ENCODE peak calls at places on chromosome 1, in four cellular contexts. One of them, this sample, is unnamed.

GRCh38 chr1:113320972-113321680 is 69.2 kb upstream of the MAGI3 start:
- DNase-seq in SK-N-SH: no peak
- DNase-seq in K562: no peak
- DNase-seq in WTC11: no peak
- DNase-seq in this sample: no peak

GRCh38 chr1:51527144-51527543 is 8.1 kb upstream of the EPS15 start:
- DNase-seq in WTC11: no peak
- DNase-seq in SK-N-SH: no peak
- DNase-seq in K562: no peak
- DNase-seq in this sample: no peak

GRCh38 chr1:161849518-161849917 is 83.4 kb downstream of the ATF6 start:
- DNase-seq in SK-N-SH: no peak
- DNase-seq in WTC11: no peak
- DNase-seq in K562: no peak
- DNase-seq in this sample: no peak

GRCh38 chr1:211326528-211327340 is at the start of gene TRAF5:
- DNase-seq in SK-N-SH: peak; percentile 89
- DNase-seq in K562: peak; percentile 80
- DNase-seq in WTC11: peak; percentile 65
- DNase-seq in this sample: peak; percentile 82

GRCh38 chr1:154809436-154810413 is 60.4 kb downstream of the KCNN3 start:
- DNase-seq in WTC11: no peak
- DNase-seq in K562: no peak
- DNase-seq in SK-N-SH: no peak
- DNase-seq in this sample: no peak

GRCh38 chr1:228017356-228018124 is 10.7 kb downstream of the WNT3A start:
- DNase-seq in WTC11: no peak
- DNase-seq in SK-N-SH: no peak
- DNase-seq in K562: no peak
- DNase-seq in this sample: no peak

GRCh38 chr1:168621356-168621755 is 45.0 kb downstream of the XCL1 start:
- DNase-seq in WTC11: no peak
- DNase-seq in SK-N-SH: no peak
- DNase-seq in K562: no peak
- DNase-seq in this sample: no peak

GRCh38 chr1:64581786-64582185 is 111.9 kb downstream of the CACHD1 start:
- DNase-seq in SK-N-SH: no peak
- DNase-seq in K562: no peak
- DNase-seq in WTC11: no peak
- DNase-seq in this sample: no peak

GRCh38 chr1:68363346-68363745 is 86.4 kb downstream of the RPE65 start:
- DNase-seq in WTC11: no peak
- DNase-seq in SK-N-SH: no peak
- DNase-seq in K562: no peak
- DNase-seq in this sample: no peak

GRCh38 chr1:153793261-153793972 is 18.2 kb downstream of the SLC27A3 start:
- DNase-seq in K562: no peak
- DNase-seq in SK-N-SH: no peak
- DNase-seq in WTC11: peak; percentile 15
- DNase-seq in this sample: no peak

GRCh38 chr1:118934706-118935105 is 53.4 kb downstream of the TBX15 start:
- DNase-seq in K562: no peak
- DNase-seq in SK-N-SH: no peak
- DNase-seq in WTC11: no peak
- DNase-seq in this sample: no peak

GRCh38 chr1:118184737-118185082 is 318 bp downstream of the SPAG17 start:
- DNase-seq in K562: peak; percentile 25
- DNase-seq in SK-N-SH: no peak
- DNase-seq in WTC11: peak; percentile 18
- DNase-seq in this sample: no peak

GRCh38 chr1:109075531-109076490 is at the start of gene TAF13:
- DNase-seq in WTC11: peak; percentile 92
- DNase-seq in K562: peak; percentile 95
- DNase-seq in SK-N-SH: peak; percentile 96
- DNase-seq in this sample: peak; percentile 82

GRCh38 chr1:226655251-226656163 is 83.6 kb downstream of the ITPKB start:
- DNase-seq in K562: no peak
- DNase-seq in WTC11: peak; percentile 52
- DNase-seq in SK-N-SH: no peak
- DNase-seq in this sample: no peak

GRCh38 chr1:151060241-151061011 is at the start of gene MLLT11:
- DNase-seq in SK-N-SH: peak; percentile 86
- DNase-seq in WTC11: peak; percentile 79
- DNase-seq in K562: peak; percentile 49
- DNase-seq in this sample: peak; percentile 76

GRCh38 chr1:17877896-17878295 is 122.8 kb downstream of the ACTL8 start:
- DNase-seq in SK-N-SH: no peak
- DNase-seq in K562: no peak
- DNase-seq in WTC11: no peak
- DNase-seq in this sample: no peak

GRCh38 chr1:32768110-32768857 is 48.9 kb downstream of the YARS1 start:
- DNase-seq in WTC11: no peak
- DNase-seq in K562: no peak
- DNase-seq in SK-N-SH: no peak
- DNase-seq in this sample: no peak

GRCh38 chr1:208242829-208243521 is 1.2 kb downstream of the PLXNA2 start:
- DNase-seq in WTC11: peak; percentile 42
- DNase-seq in K562: peak; percentile 47
- DNase-seq in SK-N-SH: peak; percentile 75
- DNase-seq in this sample: no peak

GRCh38 chr1:179302076-179302475 is 8.5 kb downstream of the SOAT1 start:
- DNase-seq in K562: no peak
- DNase-seq in WTC11: no peak
- DNase-seq in SK-N-SH: no peak
- DNase-seq in this sample: no peak
- TF ChIP-seq TEAD4 in K562: no peak
- TF ChIP-seq TEAD4 in WTC11: no peak
- TF ChIP-seq TEAD4 in SK-N-SH: no peak
- TF ChIP-seq TEAD4 in this sample: no peak

DNA sequence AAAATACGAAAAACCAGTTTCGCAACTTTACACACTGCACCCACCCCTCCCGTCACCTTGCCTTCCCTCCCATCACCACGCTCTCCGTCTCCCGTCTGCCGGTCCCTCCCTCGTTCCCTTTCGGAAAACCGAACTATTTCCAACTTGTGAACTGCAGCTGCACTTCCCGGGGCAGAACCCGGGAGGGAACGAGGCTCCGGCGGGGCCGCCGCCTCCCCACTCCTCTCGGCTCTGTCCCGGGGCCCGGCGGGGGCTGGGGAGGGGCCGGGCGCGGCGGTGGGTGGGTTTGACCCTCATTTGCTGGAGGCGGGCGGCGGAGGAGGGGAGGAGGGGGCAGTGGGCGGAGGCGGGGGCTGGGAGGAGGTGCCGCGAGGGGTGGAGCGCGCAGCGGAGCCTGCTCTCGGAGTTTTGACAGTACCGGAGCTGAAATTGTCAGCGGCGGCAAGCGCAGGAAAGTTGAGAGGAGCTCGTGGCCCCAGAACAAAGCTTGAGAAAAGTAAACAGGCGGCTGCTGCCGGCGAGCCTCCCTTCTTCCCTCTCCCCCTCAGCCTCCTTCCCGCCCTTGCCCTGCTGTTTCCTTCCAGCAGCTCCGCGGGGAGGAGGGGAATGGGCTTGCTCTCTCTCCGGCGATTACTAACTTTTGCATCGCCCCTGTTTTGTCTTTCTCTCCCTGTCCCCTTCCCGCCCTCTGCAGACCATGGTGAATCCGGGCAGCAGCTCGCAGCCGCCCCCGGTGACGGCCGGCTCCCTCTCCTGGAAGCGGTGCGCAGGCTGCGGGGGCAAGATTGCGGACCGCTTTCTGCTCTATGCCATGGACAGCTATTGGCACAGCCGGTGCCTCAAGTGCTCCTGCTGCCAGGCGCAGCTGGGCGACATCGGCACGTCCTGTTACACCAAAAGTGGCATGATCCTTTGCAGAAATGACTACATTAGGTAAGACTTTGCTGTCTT is 2.9 kb downstream of the LMO4 start:
- DNase-seq in WTC11: peak; percentile 86
- DNase-seq in SK-N-SH: peak; percentile 54
- DNase-seq in K562: peak; percentile 72
- DNase-seq in this sample: peak; percentile 77
- TF ChIP-seq TEAD4 in WTC11: no peak
- TF ChIP-seq TEAD4 in SK-N-SH: no peak
- TF ChIP-seq TEAD4 in K562: no peak
- TF ChIP-seq TEAD4 in this sample: peak; percentile 53

DNA sequence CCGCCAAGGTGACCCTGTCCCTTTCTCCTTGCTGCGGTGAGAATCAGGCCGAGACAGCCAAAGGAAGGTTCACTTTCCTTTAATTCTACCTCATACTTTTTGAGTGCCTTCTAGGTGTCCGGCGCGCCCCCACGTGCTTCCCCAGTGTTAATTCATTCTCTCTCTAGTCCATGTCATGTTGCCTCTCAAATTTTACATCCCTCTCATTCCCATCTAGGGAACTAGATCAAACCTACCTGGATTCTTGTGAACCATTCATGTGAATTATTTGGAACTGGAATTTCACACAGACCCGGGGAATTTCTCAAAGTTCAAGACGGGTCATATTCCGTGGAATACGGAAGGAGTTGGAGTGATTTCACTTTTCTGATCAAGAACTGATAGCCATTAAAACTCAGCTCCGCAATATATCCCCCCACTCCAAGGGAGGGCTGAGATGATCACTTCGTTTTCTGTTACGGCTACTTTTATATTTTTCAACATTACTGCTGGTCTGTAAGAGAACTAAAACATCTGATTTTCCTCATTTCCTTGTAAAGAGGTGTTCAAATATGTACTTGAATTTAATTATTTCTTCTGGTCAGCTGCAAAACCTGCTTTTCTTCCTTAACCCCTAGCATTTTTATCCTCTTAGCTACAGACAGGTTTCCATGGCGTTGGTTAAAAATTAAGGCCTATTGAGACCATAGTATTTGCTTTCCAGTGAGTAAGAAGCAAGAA is 1.0 kb upstream of the ENO1 start:
- DNase-seq in SK-N-SH: no peak
- DNase-seq in K562: no peak
- DNase-seq in WTC11: no peak
- DNase-seq in this sample: no peak
- TF ChIP-seq TEAD4 in SK-N-SH: no peak
- TF ChIP-seq TEAD4 in K562: no peak
- TF ChIP-seq TEAD4 in WTC11: no peak
- TF ChIP-seq TEAD4 in this sample: no peak

GRCh38 chr1:240417317-240417716 is 194.6 kb downstream of the GREM2 start:
- DNase-seq in K562: no peak
- DNase-seq in WTC11: no peak
- DNase-seq in SK-N-SH: peak; percentile 11
- DNase-seq in this sample: no peak
- TF ChIP-seq TEAD4 in K562: no peak
- TF ChIP-seq TEAD4 in WTC11: no peak
- TF ChIP-seq TEAD4 in SK-N-SH: no peak
- TF ChIP-seq TEAD4 in this sample: no peak

DNA sequence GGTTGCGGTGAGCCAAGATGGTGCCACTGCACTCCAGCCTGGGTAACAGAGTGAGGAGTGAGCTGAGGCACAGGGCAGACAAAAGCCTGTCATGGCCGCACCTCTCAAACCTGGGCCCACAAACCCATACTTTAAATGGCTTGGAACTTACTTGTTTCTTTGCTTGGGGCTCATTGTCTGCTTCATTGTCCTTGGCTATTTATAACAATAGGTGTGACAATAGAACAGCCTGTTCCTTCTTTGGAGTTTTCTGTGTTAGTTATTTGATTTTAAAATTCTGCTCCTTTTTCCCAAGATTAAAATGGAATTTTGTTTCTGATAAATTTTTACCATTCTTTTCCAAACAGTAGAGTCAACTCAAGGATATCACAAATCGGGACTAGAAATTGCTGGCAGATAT is 94.7 kb downstream of the PBX1 start:
- DNase-seq in SK-N-SH: no peak
- DNase-seq in K562: no peak
- DNase-seq in WTC11: no peak
- DNase-seq in this sample: no peak
- TF ChIP-seq TEAD4 in SK-N-SH: no peak
- TF ChIP-seq TEAD4 in K562: no peak
- TF ChIP-seq TEAD4 in WTC11: no peak
- TF ChIP-seq TEAD4 in this sample: no peak

GRCh38 chr1:84698151-84698651 is 7.9 kb upstream of the SSX2IP start:
- DNase-seq in WTC11: no peak
- DNase-seq in SK-N-SH: no peak
- DNase-seq in K562: no peak
- DNase-seq in this sample: no peak
- TF ChIP-seq TEAD4 in WTC11: no peak
- TF ChIP-seq TEAD4 in SK-N-SH: peak; percentile 70
- TF ChIP-seq TEAD4 in K562: no peak
- TF ChIP-seq TEAD4 in this sample: no peak

DNA sequence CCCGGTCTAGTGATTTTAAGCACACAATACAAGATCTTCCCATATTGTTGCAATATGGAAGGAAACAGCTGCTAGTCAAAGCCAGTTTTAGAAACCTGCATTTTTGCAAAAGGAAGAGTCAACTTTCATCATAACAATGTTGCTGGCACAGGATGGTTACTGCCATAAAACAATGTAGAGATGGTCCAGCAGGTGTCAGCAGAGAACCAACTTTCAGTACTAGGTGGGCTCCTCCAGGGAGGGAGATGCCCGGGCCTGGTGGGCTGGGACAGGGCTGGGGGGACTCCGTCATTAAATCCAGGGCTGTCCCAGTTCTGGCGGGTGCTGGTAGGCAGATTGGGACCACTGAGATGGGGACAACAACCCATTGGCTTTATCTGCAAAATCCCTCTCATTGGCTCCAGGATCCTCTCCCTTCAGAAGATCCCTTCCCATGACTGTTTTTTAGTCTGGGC is 5.0 kb upstream of the HLX start:
- DNase-seq in WTC11: peak; percentile 65
- DNase-seq in SK-N-SH: peak; percentile 75
- DNase-seq in K562: peak; percentile 53
- DNase-seq in this sample: peak; percentile 74
- TF ChIP-seq TEAD4 in WTC11: no peak
- TF ChIP-seq TEAD4 in SK-N-SH: no peak
- TF ChIP-seq TEAD4 in K562: no peak
- TF ChIP-seq TEAD4 in this sample: no peak